ENCODE peak calls at places on chromosomes 13 and 19, in ten cellular contexts. B, T, M, R, E, A, V, X, W and Y are unnamed samples.

GRCh38 chr13:102707465-102707864 is 12.6 kb upstream of the METTL21C start:
- DNase-seq in R (no peak), X (peak; percentile 68), V (no peak), W (no peak), B (no peak), A (no peak), M (no peak), E (no peak), T (no peak), Y (no peak)

GRCh38 chr13:57624565-57625435 is 6.7 kb upstream of the PCDH17 start:
- DNase-seq in E (no peak), R (peak; percentile 84), V (peak; percentile 57), X (no peak), W (no peak), A (no peak), M (no peak), T (no peak), B (peak; percentile 44), Y (no peak)

GRCh38 chr13:97492684-97493371 is 58.9 kb downstream of the RAP2A start:
- DNase-seq in T (no peak), W (no peak), E (no peak), A (no peak), V (no peak), B (no peak), M (no peak), R (no peak), X (no peak), Y (no peak)

GRCh38 chr19:55440411-55441105 is 2.5 kb downstream of the SHISA7 start:
- DNase-seq in T (no peak), E (no peak), B (no peak), M (no peak), W (no peak), V (no peak), R (no peak), X (no peak), A (no peak), Y (peak; percentile 63)

GRCh38 chr13:109858319-109858718 is 71.9 kb upstream of the IRS2 start:
- DNase-seq in X (no peak), T (no peak), B (peak; percentile 7), W (no peak), V (no peak), A (no peak), R (no peak), M (no peak), E (no peak), Y (no peak)

GRCh38 chr19:41705393-41706174 is 2.8 kb upstream of the CEACAM5 start:
- DNase-seq in B (no peak), R (peak; percentile 24), M (peak; percentile 18), W (peak; percentile 71), T (no peak), E (no peak), X (no peak), A (no peak), V (peak; percentile 31), Y (no peak)

GRCh38 chr19:55600336-55601028 is 394 bp downstream of the ZNF524 start:
- DNase-seq in M (peak; percentile 76), B (peak; percentile 53), R (peak; percentile 89), X (no peak), E (no peak), W (no peak), T (peak; percentile 64), A (peak; percentile 77), V (no peak), Y (peak; percentile 88)

GRCh38 chr13:103067751-103068563 is 1.7 kb upstream of the SLC10A2 start:
- DNase-seq in A (no peak), W (peak; percentile 75), X (no peak), V (no peak), R (peak; percentile 48), T (no peak), M (no peak), E (no peak), B (no peak), Y (no peak)

GRCh38 chr13:28560612-28561011 is 65.7 kb upstream of the FLT1 start:
- DNase-seq in R (no peak), E (no peak), M (no peak), A (no peak), X (no peak), T (no peak), B (no peak), V (no peak), W (no peak), Y (no peak)

GRCh38 chr19:38437917-38438316 is 4.4 kb downstream of the RYR1 start:
- DNase-seq in W (no peak), M (no peak), E (no peak), A (no peak), V (no peak), B (no peak), X (no peak), R (no peak), T (no peak), Y (no peak)

GRCh38 chr13:110107568-110108347 is 199.2 kb downstream of the COL4A1 start:
- DNase-seq in E (no peak), R (no peak), B (peak; percentile 23), V (no peak), A (no peak), T (no peak), X (no peak), M (no peak), W (no peak), Y (peak; percentile 71)

GRCh38 chr13:113796211-113796875 is 37.3 kb downstream of the TMEM255B start:
- DNase-seq in T (no peak), W (no peak), B (no peak), V (no peak), A (no peak), R (no peak), X (no peak), E (no peak), M (no peak), Y (no peak)

GRCh38 chr13:109010912-109011311 is 381.5 kb downstream of the MYO16 start:
- DNase-seq in R (no peak), W (no peak), B (no peak), T (no peak), E (no peak), X (no peak), A (no peak), V (no peak), M (no peak), Y (no peak)

GRCh38 chr13:113794086-113794485 is 35.1 kb downstream of the TMEM255B start:
- DNase-seq in R (no peak), X (no peak), E (no peak), B (no peak), A (no peak), W (no peak), V (peak; percentile 7), T (no peak), M (no peak), Y (no peak)

GRCh38 chr13:32587774-32588165 is 1.5 kb downstream of the PDS5B start:
- DNase-seq in V (no peak), A (no peak), E (no peak), W (no peak), X (no peak), R (no peak), B (no peak), T (no peak), M (no peak), Y (no peak)

DNA sequence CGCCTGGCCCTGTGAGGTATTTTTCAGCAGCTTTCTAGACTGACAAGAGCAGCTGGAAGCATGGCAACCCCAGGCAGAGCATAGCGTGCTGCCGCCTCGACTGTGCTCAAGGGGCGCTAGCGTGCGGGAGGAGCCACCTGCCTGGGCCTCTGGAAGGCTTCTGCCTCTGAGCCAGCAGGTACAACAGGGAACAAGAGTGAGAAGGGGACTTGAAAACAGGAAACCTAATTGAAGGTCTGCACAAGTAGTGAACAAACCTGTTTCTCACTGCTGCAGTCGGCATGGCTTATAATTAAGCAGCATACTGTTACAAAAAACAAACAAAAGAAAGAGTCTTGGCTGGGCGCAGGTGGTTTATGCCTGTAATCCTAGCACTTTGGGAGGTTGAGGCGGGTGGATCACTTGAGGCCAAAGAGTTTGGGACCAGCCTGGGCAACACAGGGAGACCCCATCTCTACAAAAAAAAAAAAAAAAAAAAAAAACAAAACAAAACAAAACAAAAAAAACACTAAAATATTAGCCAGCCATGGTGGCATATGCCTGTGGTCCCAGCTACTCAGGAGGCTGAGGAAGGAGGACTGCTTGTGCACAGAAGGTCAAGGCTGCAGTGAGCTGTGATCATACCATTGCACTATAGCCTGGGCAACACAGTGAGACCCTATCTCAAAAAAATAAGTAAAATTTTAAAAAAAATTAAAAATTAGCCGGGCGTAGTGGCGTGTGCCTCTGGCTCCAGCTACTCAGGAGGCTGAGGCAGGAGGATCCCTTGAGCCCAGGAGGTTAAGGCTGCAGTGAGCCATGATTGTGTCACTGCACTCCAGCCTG is 12.6 kb upstream of the GARRE1 start:
- DNase-seq in A (no peak), R (peak; percentile 78), M (no peak), X (no peak), B (peak; percentile 68), W (peak; percentile 83), E (no peak), V (peak; percentile 79), T (no peak), Y (peak; percentile 70)
- TF ChIP-seq CTCF in A (no peak), R (peak; percentile 49), M (no peak), X (peak; percentile 38), B (no peak), W (peak; percentile 44), E (no peak), V (peak; percentile 61), T (no peak), Y (peak; percentile 82)

DNA sequence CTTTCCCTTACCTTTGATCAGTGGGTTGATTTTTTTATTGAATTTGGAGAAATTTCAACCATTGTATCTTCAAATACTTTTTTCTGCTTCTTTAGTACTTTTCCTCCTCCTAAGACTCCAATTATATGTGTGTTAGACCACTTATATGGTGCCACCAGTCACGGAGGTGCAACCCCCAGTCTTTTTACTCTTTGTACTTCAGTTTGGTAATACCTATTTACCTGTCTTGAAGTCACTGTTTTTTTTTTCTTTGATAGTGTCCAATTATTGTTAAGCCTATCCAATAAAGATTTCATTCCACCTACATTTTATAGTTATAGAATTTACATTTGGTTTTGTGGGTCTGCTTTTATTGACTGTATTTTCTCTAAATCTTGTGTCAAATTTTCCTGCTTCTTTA is 14.9 kb downstream of the ZNF283 start:
- DNase-seq in X (no peak), W (no peak), T (no peak), R (no peak), E (no peak), A (no peak), V (no peak), B (no peak), M (no peak), Y (no peak)
- H3K9me3 ChIP-seq in X (peaks cover 29% of the 10 kb centered on the region), W (peaks cover 98% of the 10 kb centered on the region), T (peaks cover 50% of the 10 kb centered on the region), R (peaks cover 58% of the 10 kb centered on the region), E (peaks cover 88% of the 10 kb centered on the region), A (peaks cover 92% of the 10 kb centered on the region), V (peaks cover 8% of the 10 kb centered on the region), B (peaks cover 26% of the 10 kb centered on the region), M (peaks cover 100% of the 10 kb centered on the region), Y (no peaks in the 10 kb centered on the region)

DNA sequence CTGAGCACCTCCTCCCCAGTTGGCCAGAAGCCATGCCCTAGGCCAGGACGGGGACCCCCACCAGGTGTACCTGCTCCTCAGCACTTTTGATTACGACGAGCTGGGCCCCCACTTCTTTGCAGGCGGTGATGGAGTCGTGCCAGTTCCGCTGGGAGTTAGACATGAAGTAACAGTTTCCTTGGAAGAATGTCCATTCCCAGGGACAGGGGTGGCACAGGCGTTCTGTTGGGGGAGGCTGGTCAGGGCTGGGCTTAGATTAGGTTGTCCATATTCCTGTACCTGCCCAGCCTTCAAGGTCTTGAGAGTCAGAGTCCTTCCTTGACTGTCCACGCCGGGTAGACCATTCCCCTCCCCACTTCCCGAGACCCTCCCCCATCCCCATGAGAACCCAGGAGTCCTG is 2.5 kb downstream of the CD209 start:
- DNase-seq in V (no peak), R (no peak), B (no peak), T (no peak), W (no peak), M (no peak), A (no peak), E (no peak), X (no peak), Y (no peak)
- TF ChIP-seq CTCF in V (no peak), R (no peak), B (no peak), T (no peak), W (no peak), M (no peak), A (no peak), E (no peak), X (no peak), Y (no peak)

GRCh38 chr19:7088999-7089398 is 19.5 kb downstream of the ZNF557 start:
- DNase-seq in W (no peak), V (no peak), M (no peak), E (no peak), B (no peak), R (no peak), T (no peak), X (no peak), A (no peak), Y (no peak)
- H3K9me3 ChIP-seq in W (peaks cover 78% of the 10 kb centered on the region), V (peaks cover 2% of the 10 kb centered on the region), M (peaks cover 100% of the 10 kb centered on the region), E (peaks cover 65% of the 10 kb centered on the region), B (peaks cover 49% of the 10 kb centered on the region), R (peaks cover 20% of the 10 kb centered on the region), T (peaks cover 36% of the 10 kb centered on the region), X (peaks cover 84% of the 10 kb centered on the region), A (peaks cover 51% of the 10 kb centered on the region), Y (peaks cover 21% of the 10 kb centered on the region)